ENCODE peak calls at places on chromosomes 12 and 14, in four cellular contexts. A is K562, M is activated T-helper 1 cell treated with Interleukin-2 at 50 U/mL for 16 hours, U is NCI-H2029. K is an unnamed sample.

GRCh38 chr12:125151284-125151683 is 86.0 kb downstream of the AACS start:
- DNase-seq in A (peak; percentile 70), M (no peak), U (no peak), K (no peak)

GRCh38 chr12:31317471-31318397 is 8.2 kb downstream of the SINHCAF start:
- DNase-seq in A (no peak), M (no peak), U (no peak), K (peak; percentile 39)

GRCh38 chr12:124720019-124720686 is 143.5 kb downstream of the SCARB1 start:
- DNase-seq in A (no peak), M (no peak), U (peak; percentile 61), K (peak; percentile 63)

GRCh38 chr12:105109465-105110212 is 2.1 kb downstream of the WASHC4 start:
- DNase-seq in A (no peak), M (no peak), U (no peak), K (no peak)

GRCh38 chr14:49892301-49892635 is 614 bp upstream of the ARF6 start:
- DNase-seq in A (no peak), M (no peak), U (peak; percentile 71), K (no peak)

GRCh38 chr12:108101605-108102175 is 27.4 kb upstream of the WSCD2 start:
- DNase-seq in A (no peak), M (no peak), U (no peak), K (no peak)

GRCh38 chr14:68476965-68477455 is 315.9 kb downstream of the ZFP36L1 start:
- DNase-seq in A (no peak), M (no peak), U (no peak), K (no peak)

GRCh38 chr12:31780096-31780495 is 51.3 kb upstream of the AMN1 start:
- DNase-seq in A (no peak), M (no peak), U (no peak), K (no peak)

GRCh38 chr12:51815571-51815970 is 32.9 kb downstream of the FIGNL2 start:
- DNase-seq in A (no peak), M (no peak), U (no peak), K (no peak)

GRCh38 chr12:40225984-40226602 is 1.3 kb downstream of the LRRK2 start:
- DNase-seq in A (no peak), M (no peak), U (no peak), K (no peak)

GRCh38 chr14:68610251-68610793 is 182.5 kb downstream of the ZFP36L1 start:
- DNase-seq in A (no peak), M (no peak), U (no peak), K (no peak)

GRCh38 chr14:77037886-77038511 is 9.5 kb upstream of the IRF2BPL start:
- DNase-seq in A (no peak), M (peak; percentile 42), U (no peak), K (no peak)

GRCh38 chr14:103675957-103676356 is 39.3 kb downstream of the XRCC3 start:
- DNase-seq in A (no peak), M (no peak), U (no peak), K (no peak)

GRCh38 chr12:14928946-14929345 is 9.4 kb downstream of the ERP27 start:
- DNase-seq in A (no peak), M (no peak), U (no peak), K (no peak)

GRCh38 chr14:54737132-54737711 is 165.4 kb downstream of the GCH1 start:
- DNase-seq in A (peak; percentile 30), M (no peak), U (no peak), K (no peak)

K was measured in NCI-H774.